ENCODE peak calls at places on chromosomes 16 and 17, in five cellular contexts. One of them, this sample, is unnamed.

GRCh38 chr16:2987854-2988253 is 7.6 kb upstream of the PKMYT1 start:
- DNase-seq in HCT116: no peak
- DNase-seq in tibial nerve: no peak
- DNase-seq in stomach: no peak
- DNase-seq in ovary: no peak
- DNase-seq in this sample: no peak

GRCh38 chr16:29312835-29313558 is 93.5 kb downstream of the NPIPB11 start:
- DNase-seq in stomach: no peak
- DNase-seq in ovary: peak; percentile 30
- DNase-seq in HCT116: no peak
- DNase-seq in tibial nerve: no peak
- DNase-seq in this sample: peak; percentile 72

GRCh38 chr16:17373533-17373932 is 97.2 kb downstream of the XYLT1 start:
- DNase-seq in stomach: no peak
- DNase-seq in ovary: no peak
- DNase-seq in tibial nerve: no peak
- DNase-seq in HCT116: no peak
- DNase-seq in this sample: no peak

GRCh38 chr16:69309316-69309715 is 1.8 kb upstream of the VPS4A start:
- DNase-seq in ovary: no peak
- DNase-seq in stomach: no peak
- DNase-seq in tibial nerve: no peak
- DNase-seq in HCT116: no peak
- DNase-seq in this sample: no peak

GRCh38 chr17:2266045-2266864 is 37.3 kb downstream of the SMG6 start:
- DNase-seq in stomach: peak; percentile 36
- DNase-seq in HCT116: no peak
- DNase-seq in ovary: no peak
- DNase-seq in tibial nerve: no peak
- DNase-seq in this sample: no peak

GRCh38 chr17:69712801-69713311 is 298.4 kb downstream of the MAP2K6 start:
- DNase-seq in HCT116: no peak
- DNase-seq in tibial nerve: no peak
- DNase-seq in stomach: no peak
- DNase-seq in ovary: no peak
- DNase-seq in this sample: no peak

GRCh38 chr16:57413301-57413730 is 8.7 kb downstream of the CCL17 start:
- DNase-seq in tibial nerve: no peak
- DNase-seq in stomach: no peak
- DNase-seq in HCT116: no peak
- DNase-seq in ovary: no peak
- DNase-seq in this sample: no peak

GRCh38 chr16:71537643-71538042 is 11.4 kb downstream of the CHST4 start:
- DNase-seq in stomach: no peak
- DNase-seq in tibial nerve: no peak
- DNase-seq in HCT116: peak; percentile 50
- DNase-seq in ovary: no peak
- DNase-seq in this sample: no peak

GRCh38 chr17:79036609-79037008 is 12.6 kb downstream of the C1QTNF1 start:
- DNase-seq in ovary: no peak
- DNase-seq in tibial nerve: no peak
- DNase-seq in HCT116: no peak
- DNase-seq in stomach: no peak
- DNase-seq in this sample: no peak

GRCh38 chr17:42114118-42114517 is 1.6 kb upstream of the DHX58 start:
- DNase-seq in ovary: no peak
- DNase-seq in tibial nerve: no peak
- DNase-seq in HCT116: no peak
- DNase-seq in stomach: no peak
- DNase-seq in this sample: no peak

GRCh38 chr17:42111265-42111636 is 1.3 kb downstream of the DHX58 start:
- DNase-seq in ovary: peak; percentile 62
- DNase-seq in HCT116: no peak
- DNase-seq in tibial nerve: no peak
- DNase-seq in stomach: no peak
- DNase-seq in this sample: no peak

GRCh38 chr17:42113293-42114069 is 967 bp upstream of the DHX58 start:
- DNase-seq in stomach: no peak
- DNase-seq in HCT116: no peak
- DNase-seq in ovary: no peak
- DNase-seq in tibial nerve: no peak
- DNase-seq in this sample: no peak

GRCh38 chr17:42111901-42112551 is 488 bp downstream of the DHX58 start:
- DNase-seq in HCT116: no peak
- DNase-seq in stomach: peak; percentile 47
- DNase-seq in tibial nerve: no peak
- DNase-seq in ovary: no peak
- DNase-seq in this sample: peak; percentile 42

GRCh38 chr17:42112552-42113176 is at the start of gene DHX58:
- DNase-seq in stomach: peak; percentile 81
- DNase-seq in tibial nerve: peak; percentile 50
- DNase-seq in ovary: peak; percentile 72
- DNase-seq in HCT116: no peak
- DNase-seq in this sample: peak; percentile 77
- TF ChIP-seq POLR2A in stomach: no peak
- TF ChIP-seq POLR2A in tibial nerve: peak; percentile 41
- TF ChIP-seq POLR2A in ovary: peak; percentile 70
- TF ChIP-seq POLR2A in HCT116: no peak
- TF ChIP-seq POLR2A in this sample: peak; percentile 30

DNA sequence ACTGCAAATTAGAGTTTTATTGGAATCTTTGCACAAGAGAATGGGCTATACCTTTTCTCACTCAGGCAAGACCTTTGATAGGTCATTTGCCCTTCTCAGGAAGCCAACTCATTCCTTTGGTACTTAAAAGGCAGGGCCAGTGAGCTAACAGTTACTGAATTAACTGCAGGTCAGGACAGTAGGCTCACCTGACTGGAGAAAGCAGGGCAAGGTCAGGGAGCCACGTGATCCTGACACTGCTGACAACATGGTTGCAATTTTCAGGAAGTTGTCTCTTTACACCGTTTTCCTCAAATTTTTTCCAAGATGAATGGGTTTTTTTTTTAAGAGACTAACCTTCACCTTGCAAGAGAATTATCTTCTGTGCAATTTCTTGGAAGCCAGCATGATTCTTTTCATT is 21.1 kb downstream of the CPSF4L start:
- DNase-seq in stomach: no peak
- DNase-seq in HCT116: no peak
- DNase-seq in ovary: no peak
- DNase-seq in tibial nerve: no peak
- DNase-seq in this sample: no peak
- H3K36me3 ChIP-seq in stomach: peaks cover 6% of the 10 kb centered on the region
- H3K36me3 ChIP-seq in HCT116: peaks cover 25% of the 10 kb centered on the region
- H3K36me3 ChIP-seq in ovary: no peaks in the 10 kb centered on the region
- H3K36me3 ChIP-seq in tibial nerve: no peaks in the 10 kb centered on the region
- H3K36me3 ChIP-seq in this sample: no peaks in the 10 kb centered on the region

DNA sequence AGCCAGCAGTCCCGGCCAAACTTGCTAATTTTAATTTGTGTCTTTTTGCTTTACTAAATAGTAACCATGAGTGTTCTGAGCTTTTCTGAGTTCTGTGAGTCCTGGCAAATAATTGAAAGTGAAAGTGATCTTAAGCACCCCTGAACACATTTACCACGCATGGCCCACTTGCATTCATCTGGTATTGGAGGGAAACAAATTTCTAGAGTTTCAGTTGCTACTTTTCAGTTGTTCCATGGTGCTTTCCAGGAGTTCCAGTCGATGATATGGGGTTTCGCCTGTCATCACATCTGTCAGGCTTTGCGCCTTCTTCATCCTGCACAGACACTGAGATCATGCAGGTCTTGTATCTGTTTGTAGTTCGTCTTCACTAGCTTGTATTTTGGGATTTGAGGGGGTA is 44.1 kb downstream of the CRLF3 start:
- DNase-seq in ovary: no peak
- DNase-seq in HCT116: no peak
- DNase-seq in stomach: no peak
- DNase-seq in tibial nerve: no peak
- DNase-seq in this sample: no peak
- TF ChIP-seq POLR2A in ovary: no peak
- TF ChIP-seq POLR2A in HCT116: no peak
- TF ChIP-seq POLR2A in stomach: no peak
- TF ChIP-seq POLR2A in tibial nerve: no peak
- TF ChIP-seq POLR2A in this sample: no peak

GRCh38 chr16:12215302-12216105 is 239.0 kb downstream of the SNX29 start:
- DNase-seq in ovary: no peak
- DNase-seq in HCT116: no peak
- DNase-seq in tibial nerve: no peak
- DNase-seq in stomach: no peak
- DNase-seq in this sample: no peak

GRCh38 chr16:12217341-12217740 is 240.8 kb downstream of the SNX29 start:
- DNase-seq in stomach: no peak
- DNase-seq in HCT116: no peak
- DNase-seq in ovary: no peak
- DNase-seq in tibial nerve: no peak
- DNase-seq in this sample: no peak

GRCh38 chr16:12220721-12221120 is 244.2 kb downstream of the SNX29 start:
- DNase-seq in stomach: no peak
- DNase-seq in HCT116: no peak
- DNase-seq in tibial nerve: no peak
- DNase-seq in ovary: no peak
- DNase-seq in this sample: no peak

GRCh38 chr16:12225282-12225681 is 248.7 kb downstream of the SNX29 start:
- DNase-seq in HCT116: no peak
- DNase-seq in tibial nerve: no peak
- DNase-seq in stomach: no peak
- DNase-seq in ovary: no peak
- DNase-seq in this sample: no peak

DNA sequence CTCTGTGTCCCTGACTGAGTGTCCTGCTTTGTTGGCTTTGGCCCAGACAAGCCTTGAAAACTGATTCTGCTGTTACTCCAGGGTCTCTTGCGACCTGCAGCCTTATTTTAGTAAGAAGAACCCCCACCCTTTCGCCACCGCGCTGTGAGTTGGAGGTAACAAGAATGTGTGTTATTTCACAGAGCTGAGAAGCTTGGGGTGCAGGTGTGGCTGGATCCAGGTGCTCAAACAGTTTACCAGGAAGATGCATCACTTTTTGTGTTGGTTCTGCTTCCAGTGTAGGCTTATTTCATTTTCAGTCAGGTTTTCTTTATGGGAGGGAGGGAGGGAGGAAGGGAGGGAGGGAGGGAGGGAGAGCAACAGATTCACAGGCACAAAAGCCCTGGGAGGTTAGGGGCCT is 243.5 kb downstream of the SNX29 start:
- DNase-seq in ovary: no peak
- DNase-seq in HCT116: no peak
- DNase-seq in tibial nerve: no peak
- DNase-seq in stomach: no peak
- DNase-seq in this sample: no peak
- H3K36me3 ChIP-seq in ovary: no peaks in the 10 kb centered on the region
- H3K36me3 ChIP-seq in HCT116: no peaks in the 10 kb centered on the region
- H3K36me3 ChIP-seq in tibial nerve: no peaks in the 10 kb centered on the region
- H3K36me3 ChIP-seq in stomach: no peaks in the 10 kb centered on the region
- H3K36me3 ChIP-seq in this sample: no peaks in the 10 kb centered on the region

This sample was measured in uterus.